ENCODE peak calls at places on chromosome 3, in five cellular contexts. A is colonic mucosa, Z is endothelial cell, U is nephron progenitor cell, P is BJ. C is an unnamed sample.

GRCh38 chr3:128559486-128560225 is 66.7 kb upstream of the GATA2 start:
- DNase-seq in P (no peak), A (no peak), Z (no peak), U (no peak), C (no peak)

GRCh38 chr3:31357451-31357850 is 175.3 kb upstream of the STT3B start:
- DNase-seq in P (no peak), A (no peak), Z (no peak), U (no peak), C (no peak)

GRCh38 chr3:189626286-189626685 is 4.9 kb upstream of the TP63 start:
- DNase-seq in U (no peak), Z (no peak), A (no peak), P (no peak), C (no peak)

GRCh38 chr3:154615451-154615850 is 185.5 kb upstream of the GPR149 start:
- DNase-seq in Z (no peak), U (no peak), P (no peak), A (no peak), C (no peak)

GRCh38 chr3:51977449-51978142 is 2.7 kb downstream of the ABHD14A start:
- DNase-seq in P (no peak), Z (no peak), U (no peak), A (no peak), C (no peak)

GRCh38 chr3:16987141-16987540 is 102.4 kb downstream of the PLCL2 start:
- DNase-seq in Z (no peak), U (no peak), A (no peak), P (no peak), C (no peak)

GRCh38 chr3:55518451-55518850 is 31.3 kb upstream of the WNT5A start:
- DNase-seq in U (no peak), Z (no peak), P (no peak), A (no peak), C (no peak)

GRCh38 chr3:14345496-14346150 is 56.8 kb upstream of the SLC6A6 start:
- DNase-seq in A (no peak), U (no peak), P (no peak), Z (no peak), C (no peak)

GRCh38 chr3:21920431-21920830 is 169.4 kb upstream of the ZNF385D start:
- DNase-seq in U (no peak), P (peak; percentile 85), A (no peak), Z (no peak), C (peak; percentile 60)

GRCh38 chr3:107738486-107739183 is 215.9 kb downstream of the BBX start:
- DNase-seq in P (no peak), U (no peak), A (no peak), Z (no peak), C (no peak)

GRCh38 chr3:107739227-107739626 is 216.5 kb downstream of the BBX start:
- DNase-seq in Z (no peak), U (no peak), P (no peak), A (no peak), C (no peak)

GRCh38 chr3:107745354-107745753 is 222.6 kb downstream of the BBX start:
- DNase-seq in P (no peak), A (no peak), Z (no peak), U (no peak), C (no peak)

GRCh38 chr3:107737909-107738308 is 215.1 kb downstream of the BBX start:
- DNase-seq in P (no peak), A (no peak), Z (no peak), U (no peak), C (no peak)

GRCh38 chr3:107740992-107741896 is 218.5 kb downstream of the BBX start:
- DNase-seq in A (no peak), Z (no peak), P (no peak), U (no peak), C (no peak)
- TF ChIP-seq CTCF in A (peak; percentile 56), Z (peak; percentile 19), P (peak; percentile 46), U (peak; percentile 35), C (peak; percentile 50)

GRCh38 chr3:164655462-164655861 is 422.8 kb downstream of the SI start:
- DNase-seq in A (no peak), P (no peak), Z (no peak), U (no peak), C (no peak)
- TF ChIP-seq CTCF in A (no peak), P (no peak), Z (no peak), U (no peak), C (no peak)

DNA sequence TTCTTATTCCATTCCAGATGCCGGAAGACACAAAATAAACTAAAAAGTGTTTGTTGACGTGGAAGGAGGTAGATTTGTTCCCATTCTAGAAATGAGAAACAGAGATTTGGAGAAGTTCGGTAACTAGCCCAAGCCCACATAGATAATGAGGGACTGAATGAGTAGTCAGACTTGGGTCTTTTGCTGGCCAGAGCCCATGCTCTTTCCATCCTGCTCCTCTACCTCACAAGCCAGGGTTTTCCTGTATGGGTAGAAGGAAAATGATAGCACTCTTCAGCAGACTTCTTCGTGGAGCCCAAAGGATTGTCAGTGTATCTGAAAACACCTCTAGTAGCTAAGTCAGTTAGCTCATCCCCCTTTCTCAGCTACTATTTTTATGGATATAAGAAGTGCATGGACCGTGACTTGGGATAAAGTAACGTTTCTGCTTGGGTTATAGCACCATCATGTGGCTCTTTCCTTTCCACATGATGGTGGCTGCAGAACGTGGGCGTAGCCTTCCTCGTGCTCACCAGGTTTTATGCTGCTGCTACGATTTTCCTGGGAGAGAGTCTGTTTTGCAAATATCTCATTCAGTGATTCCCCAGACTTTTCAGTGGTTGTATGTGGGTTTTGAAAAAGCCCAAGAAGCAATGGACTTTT is 84.6 kb downstream of the DGKG start:
- DNase-seq in U (no peak), Z (peak; percentile 23), A (no peak), P (no peak), C (peak; percentile 49)
- TF ChIP-seq CTCF in U (peak; percentile 31), Z (no peak), A (no peak), P (peak; percentile 61), C (peak; percentile 69)

GRCh38 chr3:68861521-68861920 is 70.8 kb downstream of the TAFA4 start:
- DNase-seq in P (no peak), A (no peak), Z (no peak), U (no peak), C (no peak)

DNA sequence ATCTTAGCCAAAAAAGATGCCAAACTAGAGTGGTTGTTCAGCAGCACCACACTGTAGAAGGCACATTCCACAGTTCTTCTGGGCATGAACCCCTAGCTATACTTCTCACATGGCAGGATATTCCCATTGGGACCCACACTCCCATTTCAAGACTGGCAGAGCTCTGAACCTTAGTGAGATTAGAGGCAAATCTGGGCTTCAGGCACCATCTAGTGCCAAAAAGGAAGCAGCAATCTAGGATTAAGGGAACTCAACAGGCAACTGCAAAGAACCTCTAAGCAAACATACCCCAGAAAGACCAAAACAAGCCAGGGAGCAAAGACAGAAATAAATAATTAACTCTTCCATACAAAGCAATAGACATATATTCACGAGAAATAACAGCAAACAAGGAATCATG is 66.2 kb downstream of the TAFA4 start:
- DNase-seq in P (no peak), Z (no peak), A (no peak), U (no peak), C (no peak)
- TF ChIP-seq CTCF in P (no peak), Z (no peak), A (no peak), U (no peak), C (no peak)

DNA sequence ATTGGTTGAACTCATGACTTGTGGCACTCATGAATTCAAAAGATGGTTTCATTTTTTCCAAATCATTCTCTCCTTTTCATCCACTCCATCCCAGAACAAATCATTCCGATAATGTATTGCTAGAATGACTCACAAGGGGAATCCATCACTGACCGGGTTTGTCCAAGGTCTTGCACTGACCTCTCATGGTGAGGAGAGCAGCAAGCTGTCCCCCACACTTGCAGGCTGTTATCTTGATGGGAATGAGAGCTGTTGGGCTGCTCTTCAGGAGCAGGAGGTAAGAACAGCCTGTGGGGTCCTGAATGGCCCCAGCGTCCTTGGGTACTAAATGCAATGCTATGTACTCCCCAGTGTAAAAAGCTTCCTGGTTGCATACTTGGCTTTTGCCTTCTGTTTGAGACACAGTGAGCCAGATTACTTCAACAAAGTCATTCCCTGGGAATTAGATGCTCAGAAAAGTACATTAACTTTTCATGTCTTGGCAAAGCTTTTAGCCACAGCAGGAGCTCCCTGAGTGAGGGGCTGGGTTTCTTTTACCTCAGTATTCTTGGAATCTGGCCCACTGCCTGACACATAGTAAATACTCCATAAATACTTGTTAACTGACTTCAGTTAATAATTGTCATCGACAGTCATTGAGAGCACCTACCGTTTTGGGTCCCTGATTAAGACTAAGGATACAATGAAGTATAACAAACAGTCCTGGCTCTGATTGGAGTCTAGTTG is 24.1 kb downstream of the CCNL1 start:
- DNase-seq in A (no peak), Z (no peak), U (no peak), P (no peak), C (no peak)
- TF ChIP-seq CTCF in A (no peak), Z (no peak), U (no peak), P (no peak), C (peak; percentile 26)

GRCh38 chr3:58531555-58531954 is 5.4 kb downstream of the ACOX2 start:
- DNase-seq in P (no peak), U (no peak), Z (no peak), A (peak; percentile 48), C (no peak)

GRCh38 chr3:58529516-58530353 is 7.3 kb downstream of the ACOX2 start:
- DNase-seq in P (no peak), Z (peak; percentile 66), A (no peak), U (peak; percentile 65), C (no peak)

GRCh38 chr3:58530354-58530865 is 6.6 kb downstream of the ACOX2 start:
- DNase-seq in Z (no peak), A (no peak), U (no peak), P (no peak), C (no peak)

GRCh38 chr3:58532794-58533220 is 4.2 kb downstream of the ACOX2 start:
- DNase-seq in U (peak; percentile 75), P (no peak), Z (peak; percentile 73), A (peak; percentile 82), C (no peak)

DNA sequence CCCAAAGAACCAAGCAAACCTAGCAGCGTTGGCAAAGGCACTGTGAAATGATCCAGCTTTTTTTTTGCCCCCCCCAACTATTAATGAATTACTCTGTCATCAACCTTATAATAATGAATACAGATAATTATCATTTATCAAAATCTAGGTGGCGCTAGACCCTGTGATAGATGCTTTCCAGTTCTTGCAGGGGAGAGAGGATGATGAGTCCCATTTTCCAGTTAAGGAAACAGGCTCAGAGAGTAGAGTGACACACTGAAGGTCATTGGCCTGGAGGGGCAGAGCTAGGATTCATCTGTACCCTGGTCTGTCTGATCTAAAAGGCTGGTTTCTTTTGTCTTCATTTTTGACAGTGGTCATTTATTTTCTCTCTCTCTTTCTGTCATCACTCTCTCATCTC is 5.0 kb downstream of the ACOX2 start:
- DNase-seq in P (no peak), Z (no peak), U (no peak), A (no peak), C (no peak)
- TF ChIP-seq CTCF in P (no peak), Z (no peak), U (no peak), A (no peak), C (peak; percentile 14)

C was measured in AG09319.